ENCODE peak calls at places on chromosome 9, in four cellular contexts. Y is GM12878, L is K562, X is HepG2. D is an unnamed sample.

GRCh38 chr9:134768332-134769083 is 112.1 kb upstream of the FCN2 start:
- DNase-seq in Y (no peak), L (no peak), X (no peak), D (no peak)

GRCh38 chr9:27535701-27536118 is 6.1 kb upstream of the MOB3B start:
- DNase-seq in Y (no peak), L (peak; percentile 8), X (no peak), D (peak; percentile 54)

GRCh38 chr9:131524578-131525315 is 6.3 kb downstream of the UCK1 start:
- DNase-seq in Y (no peak), L (no peak), X (no peak), D (no peak)

GRCh38 chr9:124812401-124813016 is 35.6 kb downstream of the OLFML2A start:
- DNase-seq in Y (no peak), L (peak; percentile 76), X (peak; percentile 56), D (no peak)

GRCh38 chr9:68780735-68781134 is 75.7 kb downstream of the PIP5K1B start:
- DNase-seq in Y (no peak), L (no peak), X (peak; percentile 5), D (no peak)

GRCh38 chr9:71036501-71036900 is 84.9 kb downstream of the TRPM3 start:
- DNase-seq in Y (no peak), L (no peak), X (peak; percentile 6), D (no peak)

GRCh38 chr9:131618071-131618479 is 72.8 kb downstream of the PRRT1B start:
- DNase-seq in Y (no peak), L (no peak), X (peak; percentile 78), D (no peak)

GRCh38 chr9:120366646-120367019 is 213.3 kb downstream of the CDK5RAP2 start:
- DNase-seq in Y (no peak), L (no peak), X (peak; percentile 88), D (peak; percentile 19)

GRCh38 chr9:70083429-70083828 is 39.8 kb downstream of the MAMDC2 start:
- DNase-seq in Y (no peak), L (no peak), X (no peak), D (no peak)

GRCh38 chr9:33443047-33443446 is 4.3 kb downstream of the AQP3 start:
- DNase-seq in Y (no peak), L (no peak), X (peak; percentile 65), D (no peak)

GRCh38 chr9:78296208-78296892 is 575 bp upstream of the PSAT1 start:
- DNase-seq in Y (no peak), L (no peak), X (peak; percentile 62), D (no peak)

GRCh38 chr9:8823131-8823895 is 1023.7 kb upstream of the DMAC1 start:
- DNase-seq in Y (no peak), L (no peak), X (no peak), D (no peak)

GRCh38 chr9:113349434-113350337 is at the start of gene BSPRY:
- DNase-seq in Y (no peak), L (peak; percentile 54), X (no peak), D (peak; percentile 76)

GRCh38 chr9:94554439-94555331 is at the start of gene PCAT7:
- DNase-seq in Y (peak; percentile 12), L (peak; percentile 72), X (peak; percentile 84), D (peak; percentile 80)

GRCh38 chr9:117535439-117535838 is 120.6 kb upstream of the ASTN2 start:
- DNase-seq in Y (no peak), L (no peak), X (no peak), D (no peak)

GRCh38 chr9:133088146-133088750 is 26.5 kb downstream of the CEL start:
- DNase-seq in Y (no peak), L (no peak), X (no peak), D (no peak)

GRCh38 chr9:92467041-92467440 is 15.3 kb downstream of the ASPN start:
- DNase-seq in Y (no peak), L (no peak), X (no peak), D (no peak)

GRCh38 chr9:119698535-119698934 is 329.3 kb upstream of the BRINP1 start:
- DNase-seq in Y (no peak), L (no peak), X (no peak), D (no peak)

GRCh38 chr9:5635390-5635789 is 6.5 kb downstream of the RIC1 start:
- DNase-seq in Y (no peak), L (no peak), X (no peak), D (no peak)

GRCh38 chr9:134575103-134575816 is 66.3 kb upstream of the COL5A1 start:
- DNase-seq in Y (no peak), L (no peak), X (no peak), D (no peak)

GRCh38 chr9:101326501-101326900 is 58.3 kb downstream of the BAAT start:
- DNase-seq in Y (no peak), L (no peak), X (peak; percentile 16), D (no peak)

GRCh38 chr9:97059661-97060060 is 20.7 kb upstream of the CTSV start:
- DNase-seq in Y (no peak), L (no peak), X (no peak), D (no peak)

GRCh38 chr9:123725389-123725788 is 204.5 kb downstream of the DENND1A start:
- DNase-seq in Y (no peak), L (no peak), X (no peak), D (no peak)

GRCh38 chr9:85702881-85703280 is 38.9 kb downstream of the AGTPBP1 start:
- DNase-seq in Y (no peak), L (no peak), X (no peak), D (no peak)

GRCh38 chr9:126399251-126399650 is 72.6 kb downstream of the MVB12B start:
- DNase-seq in Y (no peak), L (no peak), X (no peak), D (no peak)

DNA sequence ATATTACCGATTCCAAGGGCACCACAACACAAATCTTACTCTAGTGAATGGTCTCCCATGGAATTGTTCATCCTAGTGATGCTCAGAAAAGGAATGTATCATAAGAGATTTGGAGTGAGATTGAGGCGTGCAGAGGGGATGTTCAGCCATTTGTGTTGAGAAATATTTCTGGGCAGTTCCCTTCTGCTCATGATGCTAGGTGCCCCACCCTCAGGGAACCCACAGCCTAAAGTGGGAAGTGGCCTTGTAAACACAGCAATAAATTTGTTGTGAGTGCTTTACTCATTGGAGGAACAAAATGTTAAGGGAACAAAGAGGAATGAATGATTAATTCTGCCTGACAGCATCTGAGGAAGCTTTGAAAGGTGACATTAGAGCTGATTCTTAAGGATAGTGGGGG is 129.9 kb downstream of the TLE4 start:
- DNase-seq in Y (no peak), L (no peak), X (no peak), D (no peak)
- TF ChIP-seq HDAC6 in Y (no peak), L (no peak), X (no peak), D (no peak)

DNA sequence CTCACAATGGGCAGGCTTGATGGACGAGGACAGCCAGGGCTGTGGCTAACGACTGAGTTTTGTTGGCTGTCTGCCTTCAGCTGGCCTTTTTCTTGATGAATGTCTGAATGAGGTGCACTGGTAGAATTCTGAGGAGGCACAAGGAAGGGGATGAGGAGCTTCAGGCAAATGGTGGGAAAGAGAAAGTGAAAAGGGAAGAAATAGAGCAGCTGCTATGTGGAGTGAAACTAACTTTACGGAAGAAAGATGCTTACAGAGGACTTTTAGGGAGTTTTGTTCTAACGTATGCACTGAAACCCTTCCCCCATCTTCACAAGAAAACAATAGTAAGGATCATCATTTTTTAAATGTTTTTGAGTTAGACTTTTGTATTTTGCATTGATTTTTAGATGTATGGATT is 45.3 kb downstream of the OR2K2 start:
- DNase-seq in Y (no peak), L (no peak), X (no peak), D (no peak)
- H3K79me2 ChIP-seq in Y (no peaks in the 10 kb centered on the region), L (no peaks in the 10 kb centered on the region), X (no peaks in the 10 kb centered on the region), D (no peaks in the 10 kb centered on the region)

GRCh38 chr9:35517136-35517535 is 27.2 kb downstream of the RUSC2 start:
- DNase-seq in Y (no peak), L (no peak), X (peak; percentile 73), D (no peak)

GRCh38 chr9:35515766-35516165 is 25.9 kb downstream of the RUSC2 start:
- DNase-seq in Y (no peak), L (no peak), X (no peak), D (no peak)

GRCh38 chr9:35518212-35518917 is 28.5 kb downstream of the RUSC2 start:
- DNase-seq in Y (no peak), L (no peak), X (peak; percentile 96), D (no peak)

GRCh38 chr9:35517552-35518211 is 27.8 kb downstream of the RUSC2 start:
- DNase-seq in Y (no peak), L (no peak), X (no peak), D (no peak)

DNA sequence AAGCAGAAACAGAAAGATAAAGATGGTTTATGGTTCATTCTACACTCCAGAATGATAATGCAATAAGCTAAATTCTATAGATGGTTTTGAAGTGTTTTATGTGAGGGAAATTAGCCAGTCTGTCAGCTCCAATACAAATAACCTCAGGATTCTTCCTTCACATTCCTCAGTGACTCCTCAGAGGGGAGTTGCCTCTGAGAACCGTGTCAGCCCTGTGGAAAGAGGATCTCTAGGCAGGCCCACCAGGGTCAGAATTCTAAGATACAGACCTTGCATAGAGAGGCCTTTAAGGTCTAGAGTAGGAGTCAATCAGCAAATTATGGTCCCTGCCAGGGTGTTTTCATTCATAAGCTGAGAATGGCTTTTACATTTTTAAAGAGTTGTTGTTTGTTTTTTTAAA is 26.6 kb downstream of the RUSC2 start:
- DNase-seq in Y (no peak), L (no peak), X (no peak), D (no peak)
- TF ChIP-seq ATF3 in Y (no peak), L (no peak), X (no peak), D (no peak)

DNA sequence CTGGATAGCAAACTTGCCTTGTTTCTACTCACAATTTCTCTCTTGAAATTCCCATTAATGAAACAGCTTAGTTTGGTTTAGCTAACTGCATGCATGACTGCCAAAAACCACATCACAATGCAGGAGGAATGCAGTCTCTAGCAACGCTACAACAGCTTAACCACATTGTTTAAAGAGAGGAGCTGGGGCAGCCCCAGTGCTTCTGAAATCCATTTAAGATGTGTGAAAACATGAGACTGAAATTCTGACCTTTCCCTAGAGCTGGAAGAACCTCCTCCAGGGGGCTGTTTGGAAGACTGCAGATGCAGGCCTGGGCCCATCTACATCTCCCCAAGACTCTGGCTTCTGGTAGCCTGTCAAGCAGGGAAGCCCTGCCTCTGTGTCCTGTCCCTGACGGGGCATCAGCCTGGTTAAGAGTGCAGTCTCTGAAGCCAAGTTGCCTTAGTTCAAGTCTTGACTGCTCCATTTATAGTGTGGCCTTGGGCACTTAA is 157.1 kb downstream of the ZNF462 start:
- DNase-seq in Y (peak; percentile 50), L (no peak), X (no peak), D (no peak)
- TF ChIP-seq HDAC6 in Y (no peak), L (no peak), X (no peak), D (no peak)

DNA sequence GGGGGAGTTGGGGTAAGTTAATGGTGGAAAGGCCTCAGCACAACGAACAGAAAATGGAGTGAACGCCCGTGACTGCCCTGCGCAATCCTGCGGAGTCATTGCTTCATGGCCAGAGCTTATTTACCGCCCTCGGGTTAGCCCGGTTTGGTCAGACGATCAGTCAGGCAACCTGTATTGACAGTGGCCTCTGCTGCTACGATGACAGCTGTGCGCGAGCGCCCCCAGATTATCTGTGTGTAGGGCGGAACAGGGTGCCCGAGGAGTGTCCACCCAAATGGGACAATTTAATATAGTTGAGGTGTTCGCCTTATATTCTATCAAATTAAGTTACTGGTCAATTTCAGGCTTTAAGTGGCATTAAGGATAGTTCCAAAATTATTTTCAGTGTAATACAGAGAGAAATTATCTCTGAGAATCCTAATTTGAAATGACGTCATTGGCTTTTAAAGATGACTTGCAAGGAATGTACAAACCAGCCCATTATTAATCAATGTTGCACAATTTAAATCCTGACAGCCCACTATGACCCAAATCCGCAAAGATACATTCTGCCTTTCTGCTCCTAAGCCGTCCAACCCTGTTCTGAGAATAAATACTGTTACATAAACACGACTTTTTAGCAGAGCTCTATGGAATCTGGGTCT is 879 bp upstream of the UBQLN1 start:
- DNase-seq in Y (no peak), L (peak; percentile 64), X (peak; percentile 84), D (peak; percentile 65)
- H3K79me2 ChIP-seq in Y (peaks cover 42% of the 10 kb centered on the region), L (peaks cover 48% of the 10 kb centered on the region), X (peaks cover 41% of the 10 kb centered on the region), D (peaks cover 32% of the 10 kb centered on the region)

D was measured in H1.